ENCODE peak calls at places on chromosome 2, in ten cellular contexts. One of them, this sample, is unnamed.

GRCh38 chr2:168432565-168433186 is 23.4 kb upstream of the CERS6 start:
- DNase-seq in left cardiac atrium: no peak
- DNase-seq in stimulated activated CD8-positive, alpha-beta memory T cell treated with anti-CD3 and anti-CD28 coated beads, Interleukin-2, amount 100 ng/mL, for 1 hour: no peak
- DNase-seq in naive thymus-derived CD8-positive, alpha-beta T cell: peak
- DNase-seq in hepatic stellate cell: no peak
- DNase-seq in HT-29: no peak
- DNase-seq in NCI-H226: no peak
- DNase-seq in lower lobe of right lung: no peak
- DNase-seq in PC-3: no peak
- DNase-seq in stimulated activated CD4-positive, alpha-beta T cell treated with anti-CD3 and anti-CD28 coated beads, Interleukin-12 subunit alpha, Interleukin-12 subunit beta, amount 100 ng/mL, for 24 hours: no peak
- DNase-seq in this sample: no peak

GRCh38 chr2:190634381-190634780 is 14.5 kb upstream of the NAB1 start:
- DNase-seq in left cardiac atrium: no peak
- DNase-seq in stimulated activated CD8-positive, alpha-beta memory T cell treated with anti-CD3 and anti-CD28 coated beads, Interleukin-2, amount 100 ng/mL, for 1 hour: no peak
- DNase-seq in naive thymus-derived CD8-positive, alpha-beta T cell: no peak
- DNase-seq in hepatic stellate cell: no peak
- DNase-seq in HT-29: no peak
- DNase-seq in NCI-H226: no peak
- DNase-seq in lower lobe of right lung: no peak
- DNase-seq in PC-3: no peak
- DNase-seq in stimulated activated CD4-positive, alpha-beta T cell treated with anti-CD3 and anti-CD28 coated beads, Interleukin-12 subunit alpha, Interleukin-12 subunit beta, amount 100 ng/mL, for 24 hours: no peak
- DNase-seq in this sample: no peak

GRCh38 chr2:179251865-179252264 is 12.8 kb downstream of the SESTD1 start:
- DNase-seq in left cardiac atrium: no peak
- DNase-seq in stimulated activated CD8-positive, alpha-beta memory T cell treated with anti-CD3 and anti-CD28 coated beads, Interleukin-2, amount 100 ng/mL, for 1 hour: no peak
- DNase-seq in naive thymus-derived CD8-positive, alpha-beta T cell: no peak
- DNase-seq in hepatic stellate cell: no peak
- DNase-seq in HT-29: no peak
- DNase-seq in NCI-H226: no peak
- DNase-seq in lower lobe of right lung: no peak
- DNase-seq in PC-3: no peak
- DNase-seq in stimulated activated CD4-positive, alpha-beta T cell treated with anti-CD3 and anti-CD28 coated beads, Interleukin-12 subunit alpha, Interleukin-12 subunit beta, amount 100 ng/mL, for 24 hours: no peak
- DNase-seq in this sample: no peak

GRCh38 chr2:60215295-60215990 is 338.0 kb downstream of the BCL11A start:
- DNase-seq in left cardiac atrium: no peak
- DNase-seq in stimulated activated CD8-positive, alpha-beta memory T cell treated with anti-CD3 and anti-CD28 coated beads, Interleukin-2, amount 100 ng/mL, for 1 hour: no peak
- DNase-seq in naive thymus-derived CD8-positive, alpha-beta T cell: no peak
- DNase-seq in hepatic stellate cell: no peak
- DNase-seq in HT-29: no peak
- DNase-seq in NCI-H226: no peak
- DNase-seq in lower lobe of right lung: no peak
- DNase-seq in PC-3: no peak
- DNase-seq in stimulated activated CD4-positive, alpha-beta T cell treated with anti-CD3 and anti-CD28 coated beads, Interleukin-12 subunit alpha, Interleukin-12 subunit beta, amount 100 ng/mL, for 24 hours: no peak
- DNase-seq in this sample: no peak

GRCh38 chr2:181673178-181673577 is 7.1 kb downstream of the NEUROD1 start:
- DNase-seq in left cardiac atrium: no peak
- DNase-seq in stimulated activated CD8-positive, alpha-beta memory T cell treated with anti-CD3 and anti-CD28 coated beads, Interleukin-2, amount 100 ng/mL, for 1 hour: no peak
- DNase-seq in naive thymus-derived CD8-positive, alpha-beta T cell: no peak
- DNase-seq in hepatic stellate cell: no peak
- DNase-seq in HT-29: no peak
- DNase-seq in NCI-H226: no peak
- DNase-seq in lower lobe of right lung: no peak
- DNase-seq in PC-3: peak
- DNase-seq in stimulated activated CD4-positive, alpha-beta T cell treated with anti-CD3 and anti-CD28 coated beads, Interleukin-12 subunit alpha, Interleukin-12 subunit beta, amount 100 ng/mL, for 24 hours: no peak
- DNase-seq in this sample: no peak

GRCh38 chr2:221969087-221969829 is 329.5 kb downstream of the PAX3 start:
- DNase-seq in left cardiac atrium: no peak
- DNase-seq in stimulated activated CD8-positive, alpha-beta memory T cell treated with anti-CD3 and anti-CD28 coated beads, Interleukin-2, amount 100 ng/mL, for 1 hour: no peak
- DNase-seq in naive thymus-derived CD8-positive, alpha-beta T cell: no peak
- DNase-seq in hepatic stellate cell: peak
- DNase-seq in HT-29: peak
- DNase-seq in NCI-H226: peak
- DNase-seq in lower lobe of right lung: no peak
- DNase-seq in PC-3: peak
- DNase-seq in stimulated activated CD4-positive, alpha-beta T cell treated with anti-CD3 and anti-CD28 coated beads, Interleukin-12 subunit alpha, Interleukin-12 subunit beta, amount 100 ng/mL, for 24 hours: no peak
- DNase-seq in this sample: no peak

GRCh38 chr2:27307545-27308358 is 493 bp downstream of the UCN start:
- DNase-seq in left cardiac atrium: peak
- DNase-seq in stimulated activated CD8-positive, alpha-beta memory T cell treated with anti-CD3 and anti-CD28 coated beads, Interleukin-2, amount 100 ng/mL, for 1 hour: no peak
- DNase-seq in naive thymus-derived CD8-positive, alpha-beta T cell: no peak
- DNase-seq in hepatic stellate cell: no peak
- DNase-seq in HT-29: no peak
- DNase-seq in NCI-H226: no peak
- DNase-seq in lower lobe of right lung: no peak
- DNase-seq in PC-3: no peak
- DNase-seq in stimulated activated CD4-positive, alpha-beta T cell treated with anti-CD3 and anti-CD28 coated beads, Interleukin-12 subunit alpha, Interleukin-12 subunit beta, amount 100 ng/mL, for 24 hours: no peak
- DNase-seq in this sample: no peak

GRCh38 chr2:230896346-230897115 is 28.5 kb downstream of the GPR55 start:
- DNase-seq in left cardiac atrium: no peak
- DNase-seq in stimulated activated CD8-positive, alpha-beta memory T cell treated with anti-CD3 and anti-CD28 coated beads, Interleukin-2, amount 100 ng/mL, for 1 hour: no peak
- DNase-seq in naive thymus-derived CD8-positive, alpha-beta T cell: no peak
- DNase-seq in hepatic stellate cell: no peak
- DNase-seq in HT-29: no peak
- DNase-seq in NCI-H226: no peak
- DNase-seq in lower lobe of right lung: no peak
- DNase-seq in PC-3: no peak
- DNase-seq in stimulated activated CD4-positive, alpha-beta T cell treated with anti-CD3 and anti-CD28 coated beads, Interleukin-12 subunit alpha, Interleukin-12 subunit beta, amount 100 ng/mL, for 24 hours: no peak
- DNase-seq in this sample: no peak

GRCh38 chr2:151730242-151730975 is 3.9 kb downstream of the NEB start:
- DNase-seq in left cardiac atrium: no peak
- DNase-seq in stimulated activated CD8-positive, alpha-beta memory T cell treated with anti-CD3 and anti-CD28 coated beads, Interleukin-2, amount 100 ng/mL, for 1 hour: no peak
- DNase-seq in naive thymus-derived CD8-positive, alpha-beta T cell: no peak
- DNase-seq in hepatic stellate cell: no peak
- DNase-seq in HT-29: no peak
- DNase-seq in NCI-H226: peak
- DNase-seq in lower lobe of right lung: no peak
- DNase-seq in PC-3: no peak
- DNase-seq in stimulated activated CD4-positive, alpha-beta T cell treated with anti-CD3 and anti-CD28 coated beads, Interleukin-12 subunit alpha, Interleukin-12 subunit beta, amount 100 ng/mL, for 24 hours: no peak
- DNase-seq in this sample: no peak

GRCh38 chr2:8303322-8303832 is 378.5 kb upstream of the ID2 start:
- DNase-seq in left cardiac atrium: peak
- DNase-seq in stimulated activated CD8-positive, alpha-beta memory T cell treated with anti-CD3 and anti-CD28 coated beads, Interleukin-2, amount 100 ng/mL, for 1 hour: peak
- DNase-seq in naive thymus-derived CD8-positive, alpha-beta T cell: peak
- DNase-seq in hepatic stellate cell: no peak
- DNase-seq in HT-29: no peak
- DNase-seq in NCI-H226: no peak
- DNase-seq in lower lobe of right lung: peak
- DNase-seq in PC-3: no peak
- DNase-seq in stimulated activated CD4-positive, alpha-beta T cell treated with anti-CD3 and anti-CD28 coated beads, Interleukin-12 subunit alpha, Interleukin-12 subunit beta, amount 100 ng/mL, for 24 hours: no peak
- DNase-seq in this sample: peak

GRCh38 chr2:179106342-179107178 is 56.6 kb upstream of the CCDC141 start:
- DNase-seq in left cardiac atrium: peak
- DNase-seq in stimulated activated CD8-positive, alpha-beta memory T cell treated with anti-CD3 and anti-CD28 coated beads, Interleukin-2, amount 100 ng/mL, for 1 hour: no peak
- DNase-seq in naive thymus-derived CD8-positive, alpha-beta T cell: no peak
- DNase-seq in hepatic stellate cell: peak
- DNase-seq in HT-29: peak
- DNase-seq in NCI-H226: peak
- DNase-seq in lower lobe of right lung: no peak
- DNase-seq in PC-3: peak
- DNase-seq in stimulated activated CD4-positive, alpha-beta T cell treated with anti-CD3 and anti-CD28 coated beads, Interleukin-12 subunit alpha, Interleukin-12 subunit beta, amount 100 ng/mL, for 24 hours: no peak
- DNase-seq in this sample: no peak

GRCh38 chr2:197261808-197262226 is 48.8 kb downstream of the ANKRD44 start:
- DNase-seq in left cardiac atrium: no peak
- DNase-seq in stimulated activated CD8-positive, alpha-beta memory T cell treated with anti-CD3 and anti-CD28 coated beads, Interleukin-2, amount 100 ng/mL, for 1 hour: no peak
- DNase-seq in naive thymus-derived CD8-positive, alpha-beta T cell: no peak
- DNase-seq in hepatic stellate cell: peak
- DNase-seq in HT-29: no peak
- DNase-seq in NCI-H226: no peak
- DNase-seq in lower lobe of right lung: no peak
- DNase-seq in PC-3: no peak
- DNase-seq in stimulated activated CD4-positive, alpha-beta T cell treated with anti-CD3 and anti-CD28 coated beads, Interleukin-12 subunit alpha, Interleukin-12 subunit beta, amount 100 ng/mL, for 24 hours: no peak
- DNase-seq in this sample: no peak

GRCh38 chr2:129277188-129277587 is 702.3 kb upstream of the RAB6C start:
- DNase-seq in left cardiac atrium: no peak
- DNase-seq in stimulated activated CD8-positive, alpha-beta memory T cell treated with anti-CD3 and anti-CD28 coated beads, Interleukin-2, amount 100 ng/mL, for 1 hour: no peak
- DNase-seq in naive thymus-derived CD8-positive, alpha-beta T cell: no peak
- DNase-seq in hepatic stellate cell: no peak
- DNase-seq in HT-29: no peak
- DNase-seq in NCI-H226: no peak
- DNase-seq in lower lobe of right lung: no peak
- DNase-seq in PC-3: no peak
- DNase-seq in stimulated activated CD4-positive, alpha-beta T cell treated with anti-CD3 and anti-CD28 coated beads, Interleukin-12 subunit alpha, Interleukin-12 subunit beta, amount 100 ng/mL, for 24 hours: no peak
- DNase-seq in this sample: no peak

GRCh38 chr2:111900859-111901258 is 2.5 kb downstream of the MERTK start:
- DNase-seq in left cardiac atrium: no peak
- DNase-seq in stimulated activated CD8-positive, alpha-beta memory T cell treated with anti-CD3 and anti-CD28 coated beads, Interleukin-2, amount 100 ng/mL, for 1 hour: no peak
- DNase-seq in naive thymus-derived CD8-positive, alpha-beta T cell: no peak
- DNase-seq in hepatic stellate cell: no peak
- DNase-seq in HT-29: peak
- DNase-seq in NCI-H226: peak
- DNase-seq in lower lobe of right lung: no peak
- DNase-seq in PC-3: peak
- DNase-seq in stimulated activated CD4-positive, alpha-beta T cell treated with anti-CD3 and anti-CD28 coated beads, Interleukin-12 subunit alpha, Interleukin-12 subunit beta, amount 100 ng/mL, for 24 hours: no peak
- DNase-seq in this sample: no peak

GRCh38 chr2:178700922-178701342 is 106.3 kb downstream of the TTN start:
- DNase-seq in left cardiac atrium: no peak
- DNase-seq in stimulated activated CD8-positive, alpha-beta memory T cell treated with anti-CD3 and anti-CD28 coated beads, Interleukin-2, amount 100 ng/mL, for 1 hour: no peak
- DNase-seq in naive thymus-derived CD8-positive, alpha-beta T cell: peak
- DNase-seq in hepatic stellate cell: peak
- DNase-seq in HT-29: peak
- DNase-seq in NCI-H226: no peak
- DNase-seq in lower lobe of right lung: no peak
- DNase-seq in PC-3: peak
- DNase-seq in stimulated activated CD4-positive, alpha-beta T cell treated with anti-CD3 and anti-CD28 coated beads, Interleukin-12 subunit alpha, Interleukin-12 subunit beta, amount 100 ng/mL, for 24 hours: no peak
- DNase-seq in this sample: no peak

GRCh38 chr2:165471349-165471975 is 2.0 kb downstream of the CSRNP3 start:
- DNase-seq in left cardiac atrium: no peak
- DNase-seq in stimulated activated CD8-positive, alpha-beta memory T cell treated with anti-CD3 and anti-CD28 coated beads, Interleukin-2, amount 100 ng/mL, for 1 hour: no peak
- DNase-seq in naive thymus-derived CD8-positive, alpha-beta T cell: no peak
- DNase-seq in hepatic stellate cell: no peak
- DNase-seq in HT-29: no peak
- DNase-seq in NCI-H226: no peak
- DNase-seq in lower lobe of right lung: no peak
- DNase-seq in PC-3: no peak
- DNase-seq in stimulated activated CD4-positive, alpha-beta T cell treated with anti-CD3 and anti-CD28 coated beads, Interleukin-12 subunit alpha, Interleukin-12 subunit beta, amount 100 ng/mL, for 24 hours: no peak
- DNase-seq in this sample: no peak

GRCh38 chr2:218060950-218061660 is 7.9 kb upstream of the RUFY4 start:
- DNase-seq in left cardiac atrium: no peak
- DNase-seq in stimulated activated CD8-positive, alpha-beta memory T cell treated with anti-CD3 and anti-CD28 coated beads, Interleukin-2, amount 100 ng/mL, for 1 hour: no peak
- DNase-seq in naive thymus-derived CD8-positive, alpha-beta T cell: no peak
- DNase-seq in hepatic stellate cell: no peak
- DNase-seq in HT-29: no peak
- DNase-seq in NCI-H226: no peak
- DNase-seq in lower lobe of right lung: no peak
- DNase-seq in PC-3: no peak
- DNase-seq in stimulated activated CD4-positive, alpha-beta T cell treated with anti-CD3 and anti-CD28 coated beads, Interleukin-12 subunit alpha, Interleukin-12 subunit beta, amount 100 ng/mL, for 24 hours: no peak
- DNase-seq in this sample: no peak

GRCh38 chr2:25851740-25852503 is 26.4 kb downstream of the ASXL2 start:
- DNase-seq in left cardiac atrium: no peak
- DNase-seq in stimulated activated CD8-positive, alpha-beta memory T cell treated with anti-CD3 and anti-CD28 coated beads, Interleukin-2, amount 100 ng/mL, for 1 hour: no peak
- DNase-seq in naive thymus-derived CD8-positive, alpha-beta T cell: peak
- DNase-seq in hepatic stellate cell: peak
- DNase-seq in HT-29: peak
- DNase-seq in NCI-H226: peak
- DNase-seq in lower lobe of right lung: no peak
- DNase-seq in PC-3: peak
- DNase-seq in stimulated activated CD4-positive, alpha-beta T cell treated with anti-CD3 and anti-CD28 coated beads, Interleukin-12 subunit alpha, Interleukin-12 subunit beta, amount 100 ng/mL, for 24 hours: no peak
- DNase-seq in this sample: no peak

GRCh38 chr2:53633441-53633840 is 134.2 kb upstream of the CHAC2 start:
- DNase-seq in left cardiac atrium: no peak
- DNase-seq in stimulated activated CD8-positive, alpha-beta memory T cell treated with anti-CD3 and anti-CD28 coated beads, Interleukin-2, amount 100 ng/mL, for 1 hour: no peak
- DNase-seq in naive thymus-derived CD8-positive, alpha-beta T cell: no peak
- DNase-seq in hepatic stellate cell: no peak
- DNase-seq in HT-29: no peak
- DNase-seq in NCI-H226: peak
- DNase-seq in lower lobe of right lung: no peak
- DNase-seq in PC-3: peak
- DNase-seq in stimulated activated CD4-positive, alpha-beta T cell treated with anti-CD3 and anti-CD28 coated beads, Interleukin-12 subunit alpha, Interleukin-12 subunit beta, amount 100 ng/mL, for 24 hours: no peak
- DNase-seq in this sample: no peak

GRCh38 chr2:70948350-70949003 is 12.8 kb downstream of the ATP6V1B1 start:
- DNase-seq in left cardiac atrium: peak
- DNase-seq in stimulated activated CD8-positive, alpha-beta memory T cell treated with anti-CD3 and anti-CD28 coated beads, Interleukin-2, amount 100 ng/mL, for 1 hour: peak
- DNase-seq in naive thymus-derived CD8-positive, alpha-beta T cell: peak
- DNase-seq in hepatic stellate cell: peak
- DNase-seq in HT-29: peak
- DNase-seq in NCI-H226: peak
- DNase-seq in lower lobe of right lung: peak
- DNase-seq in PC-3: peak
- DNase-seq in stimulated activated CD4-positive, alpha-beta T cell treated with anti-CD3 and anti-CD28 coated beads, Interleukin-12 subunit alpha, Interleukin-12 subunit beta, amount 100 ng/mL, for 24 hours: peak
- DNase-seq in this sample: peak

GRCh38 chr2:66700181-66700686 is 265.3 kb downstream of the MEIS1 start:
- DNase-seq in left cardiac atrium: no peak
- DNase-seq in stimulated activated CD8-positive, alpha-beta memory T cell treated with anti-CD3 and anti-CD28 coated beads, Interleukin-2, amount 100 ng/mL, for 1 hour: no peak
- DNase-seq in naive thymus-derived CD8-positive, alpha-beta T cell: no peak
- DNase-seq in hepatic stellate cell: no peak
- DNase-seq in HT-29: peak
- DNase-seq in NCI-H226: no peak
- DNase-seq in lower lobe of right lung: no peak
- DNase-seq in PC-3: peak
- DNase-seq in stimulated activated CD4-positive, alpha-beta T cell treated with anti-CD3 and anti-CD28 coated beads, Interleukin-12 subunit alpha, Interleukin-12 subunit beta, amount 100 ng/mL, for 24 hours: no peak
- DNase-seq in this sample: no peak

GRCh38 chr2:16785072-16785638 is 119.5 kb upstream of the CYRIA start:
- DNase-seq in left cardiac atrium: no peak
- DNase-seq in stimulated activated CD8-positive, alpha-beta memory T cell treated with anti-CD3 and anti-CD28 coated beads, Interleukin-2, amount 100 ng/mL, for 1 hour: no peak
- DNase-seq in naive thymus-derived CD8-positive, alpha-beta T cell: no peak
- DNase-seq in hepatic stellate cell: no peak
- DNase-seq in HT-29: no peak
- DNase-seq in NCI-H226: no peak
- DNase-seq in lower lobe of right lung: no peak
- DNase-seq in PC-3: no peak
- DNase-seq in stimulated activated CD4-positive, alpha-beta T cell treated with anti-CD3 and anti-CD28 coated beads, Interleukin-12 subunit alpha, Interleukin-12 subunit beta, amount 100 ng/mL, for 24 hours: no peak
- DNase-seq in this sample: no peak

GRCh38 chr2:10132043-10132575 is 9.6 kb downstream of the RRM2 start:
- DNase-seq in left cardiac atrium: no peak
- DNase-seq in stimulated activated CD8-positive, alpha-beta memory T cell treated with anti-CD3 and anti-CD28 coated beads, Interleukin-2, amount 100 ng/mL, for 1 hour: no peak
- DNase-seq in naive thymus-derived CD8-positive, alpha-beta T cell: no peak
- DNase-seq in hepatic stellate cell: no peak
- DNase-seq in HT-29: no peak
- DNase-seq in NCI-H226: no peak
- DNase-seq in lower lobe of right lung: no peak
- DNase-seq in PC-3: no peak
- DNase-seq in stimulated activated CD4-positive, alpha-beta T cell treated with anti-CD3 and anti-CD28 coated beads, Interleukin-12 subunit alpha, Interleukin-12 subunit beta, amount 100 ng/mL, for 24 hours: no peak
- DNase-seq in this sample: no peak

GRCh38 chr2:117553448-117553847 is 261.0 kb upstream of the DDX18 start:
- DNase-seq in left cardiac atrium: no peak
- DNase-seq in stimulated activated CD8-positive, alpha-beta memory T cell treated with anti-CD3 and anti-CD28 coated beads, Interleukin-2, amount 100 ng/mL, for 1 hour: no peak
- DNase-seq in naive thymus-derived CD8-positive, alpha-beta T cell: no peak
- DNase-seq in hepatic stellate cell: no peak
- DNase-seq in HT-29: no peak
- DNase-seq in NCI-H226: no peak
- DNase-seq in lower lobe of right lung: no peak
- DNase-seq in PC-3: no peak
- DNase-seq in stimulated activated CD4-positive, alpha-beta T cell treated with anti-CD3 and anti-CD28 coated beads, Interleukin-12 subunit alpha, Interleukin-12 subunit beta, amount 100 ng/mL, for 24 hours: no peak
- DNase-seq in this sample: no peak